ENCODE peak calls at places on chromosomes 6 and 20, in eight cellular contexts. T is spleen, F is PC-3, H is hepatocyte, R is cardiac fibroblast, Z is cardiac muscle cell, U is tibial nerve, I is fibroblast of lung. G is an unnamed sample.

GRCh38 chr6:167668019-167668753 is 158.5 kb upstream of the AFDN start:
- DNase-seq in T (peak; percentile 20), F (no peak), H (peak; percentile 66), R (no peak), Z (no peak), U (peak; percentile 56), I (no peak), G (no peak)

GRCh38 chr6:44297063-44298038 is 15.8 kb downstream of the AARS2 start:
- DNase-seq in T (peak; percentile 85), F (peak; percentile 16), H (peak; percentile 70), R (peak; percentile 35), Z (peak; percentile 49), U (no peak), I (no peak), G (peak; percentile 19)

GRCh38 chr6:65199683-65200082 is 507.3 kb downstream of the EYS start:
- DNase-seq in T (no peak), F (no peak), H (no peak), R (no peak), Z (no peak), U (no peak), I (peak; percentile 57), G (no peak)

GRCh38 chr6:167827588-167828324 is 1.0 kb downstream of the AFDN start:
- DNase-seq in T (peak; percentile 86), F (peak; percentile 33), H (peak; percentile 71), R (peak; percentile 53), Z (peak; percentile 57), U (peak; percentile 25), I (peak; percentile 43), G (peak; percentile 55)

GRCh38 chr20:23350855-23351838 is 556 bp downstream of the NXT1 start:
- DNase-seq in T (peak; percentile 92), F (peak; percentile 57), H (peak; percentile 67), R (peak; percentile 43), Z (peak; percentile 38), U (peak; percentile 41), I (peak; percentile 20), G (peak; percentile 34)

GRCh38 chr6:37259191-37259590 is 1.2 kb upstream of the TMEM217 start:
- DNase-seq in T (no peak), F (no peak), H (no peak), R (peak; percentile 48), Z (no peak), U (no peak), I (no peak), G (no peak)

GRCh38 chr6:44342489-44342888 is at the start of gene SPATS1:
- DNase-seq in T (peak; percentile 72), F (no peak), H (peak; percentile 14), R (no peak), Z (peak; percentile 16), U (no peak), I (no peak), G (no peak)

GRCh38 chr6:166381381-166381732 is 1.4 kb downstream of the MPC1 start:
- DNase-seq in T (no peak), F (peak; percentile 3), H (no peak), R (no peak), Z (no peak), U (no peak), I (no peak), G (no peak)

GRCh38 chr6:34771727-34772126 is 14.4 kb downstream of the SNRPC start:
- DNase-seq in T (no peak), F (peak; percentile 40), H (no peak), R (peak; percentile 67), Z (peak; percentile 44), U (no peak), I (peak; percentile 28), G (peak; percentile 34)

GRCh38 chr6:118963003-118963402 is 28.0 kb upstream of the MCM9 start:
- DNase-seq in T (no peak), F (peak; percentile 21), H (no peak), R (peak; percentile 34), Z (peak; percentile 25), U (no peak), I (peak; percentile 44), G (peak; percentile 31)

GRCh38 chr6:81774542-81774941 is 22.1 kb upstream of the TENT5A start:
- DNase-seq in T (no peak), F (no peak), H (no peak), R (no peak), Z (no peak), U (no peak), I (no peak), G (no peak)

GRCh38 chr20:57435498-57436222 is 44.5 kb downstream of the RBM38 start:
- DNase-seq in T (peak; percentile 89), F (peak; percentile 97), H (no peak), R (peak; percentile 20), Z (peak; percentile 60), U (no peak), I (no peak), G (no peak)

GRCh38 chr20:23445596-23446217 is 6.2 kb downstream of the CSTL1 start:
- DNase-seq in T (no peak), F (peak; percentile 93), H (peak; percentile 22), R (peak; percentile 90), Z (peak; percentile 55), U (no peak), I (peak; percentile 67), G (peak; percentile 56)

GRCh38 chr6:131657630-131658111 is 20.6 kb downstream of the ENPP3 start:
- DNase-seq in T (no peak), F (peak; percentile 54), H (no peak), R (peak; percentile 48), Z (peak; percentile 40), U (no peak), I (no peak), G (no peak)

GRCh38 chr6:78861509-78861908 is 5.8 kb upstream of the IRAK1BP1 start:
- DNase-seq in T (no peak), F (peak; percentile 11), H (no peak), R (no peak), Z (no peak), U (no peak), I (no peak), G (no peak)

GRCh38 chr6:23775127-23775526 is 350.9 kb upstream of the NRSN1 start:
- DNase-seq in T (no peak), F (no peak), H (no peak), R (no peak), Z (no peak), U (no peak), I (no peak), G (no peak)

GRCh38 chr6:153099636-153100035 is 31.4 kb downstream of the RGS17 start:
- DNase-seq in T (no peak), F (no peak), H (no peak), R (no peak), Z (no peak), U (no peak), I (no peak), G (peak; percentile 52)

GRCh38 chr20:32971703-32972161 is 32.5 kb downstream of the SUN5 start:
- DNase-seq in T (no peak), F (no peak), H (no peak), R (no peak), Z (no peak), U (no peak), I (no peak), G (no peak)

GRCh38 chr6:26254666-26255176 is 110.3 kb upstream of the BTN3A2 start:
- DNase-seq in T (no peak), F (no peak), H (no peak), R (no peak), Z (no peak), U (no peak), I (no peak), G (no peak)

GRCh38 chr6:30287139-30287538 is 39.6 kb upstream of the TRIM39 start:
- DNase-seq in T (no peak), F (no peak), H (no peak), R (no peak), Z (no peak), U (no peak), I (no peak), G (no peak)

GRCh38 chr6:108587258-108588059 is 26.7 kb downstream of the FOXO3 start:
- DNase-seq in T (no peak), F (peak; percentile 56), H (peak; percentile 61), R (peak; percentile 88), Z (peak; percentile 81), U (no peak), I (peak; percentile 82), G (peak; percentile 82)

GRCh38 chr20:10185741-10186558 is 32.7 kb upstream of the SNAP25 start:
- DNase-seq in T (no peak), F (peak; percentile 35), H (peak; percentile 28), R (peak; percentile 8), Z (peak; percentile 69), U (no peak), I (peak; percentile 85), G (peak; percentile 32)

GRCh38 chr20:37201827-37202162 is 22.4 kb upstream of the MROH8 start:
- DNase-seq in T (no peak), F (no peak), H (no peak), R (no peak), Z (no peak), U (no peak), I (no peak), G (no peak)

GRCh38 chr6:28615616-28615954 is 89.9 kb downstream of the GPX5 start:
- DNase-seq in T (no peak), F (no peak), H (no peak), R (no peak), Z (no peak), U (no peak), I (no peak), G (no peak)

GRCh38 chr6:146876271-146877151 is 277.7 kb downstream of the ADGB start:
- DNase-seq in T (no peak), F (peak; percentile 50), H (no peak), R (no peak), Z (peak; percentile 70), U (no peak), I (no peak), G (peak; percentile 50)

GRCh38 chr20:34222208-34222607 is 19.0 kb upstream of the ASIP start:
- DNase-seq in T (no peak), F (peak; percentile 47), H (peak; percentile 31), R (peak; percentile 97), Z (peak; percentile 93), U (peak; percentile 32), I (peak; percentile 96), G (peak; percentile 94)

GRCh38 chr20:59192533-59192896 is 28.9 kb downstream of the ZNF831 start:
- DNase-seq in T (no peak), F (no peak), H (no peak), R (no peak), Z (no peak), U (no peak), I (no peak), G (no peak)

GRCh38 chr6:95087394-95088097 is 489.8 kb upstream of the MANEA start:
- DNase-seq in T (no peak), F (peak; percentile 71), H (peak; percentile 64), R (peak; percentile 88), Z (peak; percentile 66), U (no peak), I (peak; percentile 96), G (peak; percentile 71)
- H3K4me3 ChIP-seq in T (no peak overlapping the region), F (no peak overlapping the region), H (no peak overlapping the region), R (no peak overlapping the region), Z (no peak overlapping the region), U (no peak overlapping the region), I (no peak overlapping the region), G (no peak overlapping the region)

GRCh38 chr6:170176621-170177382 is 114.1 kb downstream of the DLL1 start:
- DNase-seq in T (peak; percentile 64), F (no peak), H (no peak), R (no peak), Z (no peak), U (no peak), I (no peak), G (no peak)
- TF ChIP-seq CTCF in T (no peak), F (no peak), H (no peak), R (no peak), Z (no peak), U (no peak), I (no peak), G (no peak)

GRCh38 chr20:1298888-1299511 is 29.9 kb downstream of the SDCBP2 start:
- DNase-seq in T (no peak), F (no peak), H (no peak), R (no peak), Z (no peak), U (no peak), I (no peak), G (no peak)
- H3K4me3 ChIP-seq in T (no peak overlapping the region), F (no peak overlapping the region), H (no peak overlapping the region), R (no peak overlapping the region), Z (no peak overlapping the region), U (no peak overlapping the region), I (no peak overlapping the region), G (no peak overlapping the region)

GRCh38 chr20:44851545-44851944 is 34.0 kb upstream of the YWHAB start:
- DNase-seq in T (no peak), F (no peak), H (peak; percentile 50), R (no peak), Z (no peak), U (no peak), I (no peak), G (no peak)
- TF ChIP-seq CTCF in T (no peak), F (no peak), H (no peak), R (no peak), Z (no peak), U (no peak), I (no peak), G (no peak)